ENCODE peak calls at places on chromosomes 4 and X, in nine cellular contexts. L is Peyer's patch, F is IMR-90, S is heart left ventricle, G is H1, R is HCT116, V is tibial nerve, I is body of pancreas, Z is adrenal gland. N is an unnamed sample.

GRCh38 chr4:13989496-13989895 is 362.0 kb upstream of the BOD1L1 start:
- DNase-seq in R (no peak), I (no peak), S (no peak), G (no peak), Z (no peak), F (no peak), L (no peak), V (no peak), N (no peak)

GRCh38 chr4:92885632-92886031 is 581.9 kb downstream of the GRID2 start:
- DNase-seq in R (no peak), V (no peak), Z (no peak), G (no peak), F (no peak), L (no peak), S (no peak), I (no peak), N (no peak)

GRCh38 chr4:168524006-168524405 is 27.2 kb downstream of the PALLD start:
- DNase-seq in L (no peak), G (no peak), V (no peak), I (no peak), F (peak; percentile 88), R (no peak), S (no peak), Z (no peak), N (no peak)

GRCh38 chrX:13266641-13267420 is 53.0 kb downstream of the ATXN3L start:
- DNase-seq in G (no peak), Z (no peak), F (peak; percentile 49), R (no peak), I (no peak), S (no peak), V (no peak), L (no peak), N (no peak)

GRCh38 chr4:10977534-10977933 is 293.0 kb upstream of the CLNK start:
- DNase-seq in V (no peak), L (peak; percentile 18), I (no peak), Z (no peak), F (no peak), R (no peak), G (no peak), S (no peak), N (no peak)

GRCh38 chrX:12814434-12814833 is 23.2 kb downstream of the PRPS2 start:
- DNase-seq in G (peak; percentile 43), Z (peak; percentile 36), L (peak; percentile 32), S (peak; percentile 8), I (peak; percentile 53), F (peak; percentile 62), V (no peak), R (no peak), N (no peak)

GRCh38 chrX:134658421-134658896 is at the start of gene PLAC1:
- DNase-seq in Z (no peak), S (no peak), I (no peak), L (no peak), R (no peak), F (no peak), G (no peak), V (no peak), N (no peak)

GRCh38 chr4:25792843-25793242 is 69.9 kb downstream of the SEL1L3 start:
- DNase-seq in I (no peak), G (no peak), L (no peak), F (no peak), V (no peak), R (no peak), Z (no peak), S (no peak), N (no peak)

GRCh38 chr4:11079171-11079570 is 349.5 kb downstream of the HS3ST1 start:
- DNase-seq in V (no peak), G (no peak), F (no peak), Z (no peak), I (no peak), L (no peak), R (no peak), S (no peak), N (no peak)

DNA sequence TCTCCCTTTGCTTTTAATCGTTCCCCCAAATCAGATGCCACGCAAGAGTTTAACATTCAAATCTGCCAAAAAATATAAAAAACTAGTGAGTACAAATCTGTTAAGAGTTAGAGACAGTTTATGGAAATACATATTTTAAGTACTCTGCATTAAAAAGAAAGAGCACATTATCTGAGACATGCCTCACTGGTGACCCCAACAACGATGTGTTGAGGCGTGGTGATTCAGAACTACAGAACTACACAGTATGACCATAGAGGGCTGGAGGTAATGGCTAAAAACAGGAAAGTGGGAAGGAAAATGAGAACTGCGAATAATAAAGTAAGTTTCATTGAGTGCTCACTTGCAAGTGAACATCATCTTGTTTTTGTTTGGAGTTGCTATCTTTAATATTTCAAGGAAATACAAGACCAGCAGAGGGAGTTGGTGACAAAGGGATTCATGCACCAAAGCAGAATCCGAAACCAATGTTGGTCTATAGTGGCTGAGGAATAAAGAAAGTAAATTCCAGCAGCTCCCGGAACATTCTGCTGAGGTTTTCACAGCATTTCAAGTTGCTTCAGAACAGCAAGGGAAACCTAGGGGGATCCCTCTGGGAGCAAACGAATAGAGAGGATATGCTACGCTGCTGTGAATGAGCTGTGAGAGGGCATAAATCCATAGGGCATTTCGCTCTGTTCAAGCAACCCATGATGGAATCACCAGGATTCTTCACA is 92.2 kb downstream of the DCHS2 start:
- DNase-seq in S (no peak), Z (no peak), V (no peak), G (no peak), L (no peak), I (no peak), F (peak; percentile 8), R (no peak), N (peak; percentile 26)
- TF ChIP-seq CTCF in S (peak; percentile 46), Z (peak; percentile 29), V (peak; percentile 20), G (peak; percentile 38), L (peak; percentile 33), I (peak; percentile 29), F (no peak), R (peak; percentile 25), N (peak; percentile 70)

DNA sequence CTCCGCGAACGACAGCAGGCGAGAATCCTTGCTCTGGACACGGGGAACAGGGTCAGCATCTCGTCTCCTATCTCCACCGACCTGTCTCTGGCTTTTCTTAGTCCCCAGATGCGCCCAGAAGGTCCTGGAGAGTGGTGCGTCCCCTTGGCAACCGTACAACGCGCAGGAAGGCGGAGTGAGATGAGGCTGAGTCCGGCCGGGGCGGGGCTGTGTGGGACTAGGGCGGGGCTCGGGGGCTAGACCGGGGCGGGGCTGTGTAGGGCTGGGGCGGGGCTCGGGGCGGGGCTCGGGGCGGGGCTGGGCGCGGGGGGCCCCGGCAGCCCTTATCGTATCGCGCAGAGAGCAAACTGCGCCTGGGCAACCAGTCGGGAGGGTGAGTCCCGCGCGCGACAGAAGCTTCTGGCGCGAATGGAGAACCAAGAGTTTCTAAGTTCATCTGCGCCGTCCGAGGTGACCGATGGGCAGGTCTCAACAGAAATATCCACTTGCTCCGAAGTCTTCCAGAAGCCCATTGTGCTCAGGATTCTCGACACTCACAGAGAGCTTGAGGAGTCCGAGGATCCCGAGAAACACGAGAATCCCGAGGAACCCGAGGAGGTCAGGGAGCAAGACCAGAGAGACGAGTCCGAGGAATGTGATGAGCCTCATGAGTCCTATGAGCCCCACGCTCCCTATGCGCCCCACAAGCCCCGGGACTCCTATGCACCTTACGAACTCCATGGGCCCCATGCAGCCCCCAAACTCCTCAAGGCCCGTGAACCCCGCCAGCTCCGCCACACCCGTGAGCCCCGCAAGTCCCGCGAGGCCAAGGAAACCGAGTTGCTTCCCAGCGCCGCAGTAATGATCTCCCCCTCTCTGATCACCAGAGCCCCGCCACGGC is 24.9 kb downstream of the ARL9 start:
- DNase-seq in Z (peak; percentile 90), S (peak; percentile 82), V (peak; percentile 74), G (peak; percentile 89), R (peak; percentile 62), L (peak; percentile 83), F (peak; percentile 64), I (peak; percentile 87), N (peak; percentile 91)
- TF ChIP-seq POLR2A in Z (no peak), S (no peak), V (peak; percentile 55), G (peak; percentile 19), R (no peak), L (no peak), F (peak; percentile 55), I (no peak), N (no peak)

DNA sequence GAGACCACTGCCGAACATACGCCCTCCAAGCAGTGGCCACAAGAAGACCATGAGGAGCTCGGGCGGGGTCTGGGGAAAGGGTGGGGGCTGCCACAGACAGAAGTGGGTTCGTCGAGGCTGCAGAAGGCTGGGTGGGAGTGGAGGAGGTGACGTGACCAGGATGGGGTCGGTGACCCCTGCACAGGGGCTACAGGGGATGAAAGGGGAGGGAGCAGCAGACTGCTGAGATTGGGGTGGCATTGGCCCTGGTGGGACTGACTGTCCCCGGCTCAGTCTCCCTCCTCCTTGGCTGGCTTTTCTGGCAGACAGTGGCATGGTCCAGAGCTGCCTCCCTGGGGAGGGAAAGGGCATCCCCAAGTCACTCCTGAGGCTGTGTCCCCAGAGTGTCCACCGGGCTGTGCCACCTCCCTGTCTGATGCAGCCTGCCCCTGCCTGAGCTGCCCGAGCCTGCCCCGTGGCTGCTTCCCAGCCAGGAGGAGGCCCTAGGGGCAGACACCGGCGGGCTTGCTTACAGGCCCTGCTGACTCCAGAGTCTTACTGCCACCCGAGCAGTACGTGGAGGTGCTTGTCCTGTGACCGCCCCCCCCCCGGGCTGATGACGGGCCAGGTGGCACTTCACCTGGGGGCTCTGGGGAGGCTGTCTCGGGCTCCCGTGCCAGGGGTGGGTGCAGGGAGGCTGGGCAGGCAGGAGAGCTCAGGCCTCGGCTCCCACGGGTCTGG is 7.2 kb downstream of the SH3BP2 start:
- DNase-seq in L (no peak), I (peak; percentile 17), R (no peak), Z (peak; percentile 35), S (peak; percentile 32), F (no peak), G (no peak), V (no peak), N (peak; percentile 17)
- H3K4me1 ChIP-seq in L (peaks cover 48% of the 10 kb centered on the region), I (peaks cover 78% of the 10 kb centered on the region), R (peaks cover 41% of the 10 kb centered on the region), Z (peaks cover 90% of the 10 kb centered on the region), S (peaks cover 70% of the 10 kb centered on the region), F (peaks cover 45% of the 10 kb centered on the region), G (peaks cover 15% of the 10 kb centered on the region), V (peaks cover 97% of the 10 kb centered on the region), N (peaks cover 8% of the 10 kb centered on the region)

GRCh38 chr4:40844261-40844660 is 94.5 kb downstream of the NSUN7 start:
- DNase-seq in S (no peak), I (no peak), R (no peak), G (no peak), F (no peak), L (no peak), V (no peak), Z (no peak), N (no peak)

GRCh38 chr4:40842318-40842717 is 92.6 kb downstream of the NSUN7 start:
- DNase-seq in S (no peak), Z (no peak), L (no peak), V (no peak), I (no peak), G (no peak), F (no peak), R (no peak), N (no peak)

GRCh38 chr4:40842725-40843401 is 93.1 kb downstream of the NSUN7 start:
- DNase-seq in V (no peak), S (no peak), F (peak; percentile 6), L (no peak), G (no peak), Z (no peak), R (no peak), I (no peak), N (no peak)

GRCh38 chr4:40845136-40845910 is 95.6 kb downstream of the NSUN7 start:
- DNase-seq in G (no peak), S (no peak), V (no peak), F (no peak), Z (no peak), I (no peak), R (no peak), L (no peak), N (no peak)

DNA sequence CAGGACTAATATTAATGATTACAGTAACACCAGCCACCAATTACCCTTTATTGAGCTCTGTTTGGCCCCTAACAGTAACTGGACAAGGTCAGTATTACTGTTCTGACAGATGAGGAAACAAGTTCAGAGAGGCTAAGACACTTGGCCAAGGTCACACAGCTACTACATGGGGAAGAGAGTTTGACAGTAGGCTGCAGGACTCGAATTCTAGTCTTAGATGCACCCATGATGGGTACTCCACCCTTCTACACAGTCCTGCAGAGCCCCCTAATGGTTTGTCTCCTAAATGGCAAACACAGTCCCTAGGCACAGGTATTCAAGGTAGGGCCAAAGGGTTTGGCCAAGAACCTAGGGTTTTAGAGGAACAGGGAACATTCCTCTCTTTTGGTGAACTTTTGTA is 93.9 kb downstream of the NSUN7 start:
- DNase-seq in I (no peak), Z (no peak), R (no peak), V (no peak), L (no peak), G (no peak), F (no peak), S (no peak), N (no peak)
- TF ChIP-seq CTCF in I (peak; percentile 13), Z (no peak), R (peak; percentile 43), V (no peak), L (peak; percentile 13), G (peak; percentile 61), F (no peak), S (no peak), N (no peak)